ENCODE peak calls at places on chromosomes 13 and 19, in seven cellular contexts. H is H7, M is GM23338, J is thoracic aorta, Z is sigmoid colon, F is MG63, D is GM23248. W is an unnamed sample.

GRCh38 chr13:94704347-94705080 is 7.8 kb downstream of the SOX21 start:
- DNase-seq in M (peak), J (no peak), Z (no peak), D (no peak), H (peak), F (no peak), W (no peak)

GRCh38 chr13:113978741-113979481 is 5.0 kb upstream of the C13orf46 start:
- DNase-seq in F (no peak), M (no peak), D (no peak), J (no peak), H (no peak), Z (peak), W (no peak)

GRCh38 chr19:30338066-30338465 is 34.1 kb upstream of the ZNF536 start:
- DNase-seq in F (no peak), D (no peak), H (no peak), J (no peak), Z (no peak), M (no peak), W (no peak)

GRCh38 chr13:42418184-42418583 is 146.2 kb downstream of the AKAP11 start:
- DNase-seq in F (no peak), H (no peak), Z (no peak), M (no peak), D (no peak), J (no peak), W (no peak)

GRCh38 chr13:67568205-67568604 is 338.1 kb upstream of the PCDH9 start:
- DNase-seq in Z (no peak), H (no peak), F (no peak), M (no peak), J (no peak), D (no peak), W (no peak)

GRCh38 chr19:2706251-2706650 is 3.8 kb upstream of the GNG7 start:
- DNase-seq in H (no peak), D (no peak), M (no peak), Z (no peak), J (no peak), F (no peak), W (no peak)

GRCh38 chr13:75460644-75461043 is 21.3 kb downstream of the TBC1D4 start:
- DNase-seq in M (no peak), Z (no peak), F (no peak), D (no peak), H (no peak), J (no peak), W (no peak)

GRCh38 chr13:31045621-31046081 is 113.2 kb downstream of the TEX26 start:
- DNase-seq in H (no peak), F (peak), M (no peak), Z (peak), D (peak), J (peak), W (no peak)

GRCh38 chr19:33267706-33268105 is 34.6 kb downstream of the CEBPA start:
- DNase-seq in H (no peak), J (no peak), F (no peak), Z (no peak), M (no peak), D (no peak), W (no peak)

GRCh38 chr19:45881909-45882528 is 3.9 kb downstream of the IRF2BP1 start:
- DNase-seq in H (peak), D (no peak), M (peak), Z (no peak), F (no peak), J (no peak), W (no peak)

GRCh38 chr13:73997964-73998363 is 136.2 kb downstream of the KLF12 start:
- DNase-seq in J (no peak), F (no peak), Z (no peak), H (no peak), M (no peak), D (no peak), W (no peak)
- H3K4me3 ChIP-seq in J (no peak), F (no peak), Z (no peak), H (no peak), M (no peak), D (no peak), W (no peak)

DNA sequence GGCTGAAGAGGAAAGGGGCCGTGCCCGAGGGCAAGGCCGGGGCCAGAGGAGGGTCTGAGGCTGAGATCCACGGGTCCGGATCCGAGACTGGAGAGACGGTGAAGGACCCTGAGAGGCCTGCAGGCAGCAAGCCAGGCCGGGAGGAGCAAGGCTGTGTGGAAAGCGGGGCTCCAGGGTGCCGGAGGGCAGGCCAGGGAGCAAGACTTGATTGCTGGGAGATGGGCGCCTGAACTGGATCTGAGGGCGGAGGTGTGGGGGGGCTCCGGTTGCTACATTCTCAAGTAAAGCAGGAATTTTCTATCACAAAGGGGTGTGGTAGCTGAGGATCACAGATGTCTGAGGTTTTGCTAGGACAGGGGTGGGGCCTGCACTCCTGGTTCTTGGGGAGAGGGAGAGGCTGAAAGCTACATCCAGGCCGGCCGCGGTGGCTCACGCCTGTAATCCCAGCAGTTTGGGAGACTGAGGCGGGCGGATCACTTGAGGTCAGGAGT is 3.8 kb downstream of the MAMSTR start:
- DNase-seq in F (no peak), M (peak), Z (peak), H (peak), D (peak), J (no peak), W (no peak)
- H3K4me3 ChIP-seq in F (no peak), M (no peak), Z (no peak), H (no peak), D (peak), J (no peak), W (peak)

GRCh38 chr13:110416131-110416584 is 109.1 kb downstream of the COL4A2 start:
- DNase-seq in F (no peak), M (no peak), Z (no peak), H (no peak), J (no peak), D (peak), W (no peak)
- H3K4me3 ChIP-seq in F (no peak), M (no peak), Z (peak), H (no peak), J (peak), D (peak), W (no peak)

GRCh38 chr13:27789495-27790303 is 2.6 kb upstream of the GSX1 start:
- DNase-seq in J (no peak), Z (no peak), D (no peak), H (peak), M (peak), F (no peak), W (no peak)
- H3K4me3 ChIP-seq in J (peak), Z (peak), D (no peak), H (no peak), M (peak), F (no peak), W (no peak)

DNA sequence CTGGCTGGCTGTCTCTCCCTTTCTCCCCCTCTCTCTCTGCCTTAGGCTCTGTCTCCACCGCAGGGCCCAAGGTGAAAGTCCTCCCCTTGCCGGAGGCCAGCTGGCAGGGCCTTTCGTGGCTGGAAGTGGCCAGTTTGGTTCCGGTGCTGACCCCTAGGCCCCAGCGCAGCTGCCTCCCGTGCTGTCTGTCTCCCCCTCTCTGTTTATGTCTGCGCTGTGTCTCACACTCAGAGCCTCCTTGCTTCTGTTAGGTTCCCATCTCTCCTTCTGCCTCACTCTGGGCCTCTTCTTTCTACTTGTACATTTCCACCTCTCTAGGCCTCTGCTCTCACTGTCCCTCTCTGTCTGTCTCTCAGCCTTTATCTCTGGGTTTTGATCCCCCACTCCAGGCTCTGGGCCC is 13.1 kb downstream of the CCDC97 start:
- DNase-seq in M (no peak), F (peak), Z (peak), J (no peak), H (no peak), D (peak), W (no peak)
- H3K4me3 ChIP-seq in M (no peak), F (no peak), Z (no peak), J (no peak), H (no peak), D (peak), W (no peak)